ENCODE peak calls at places on chromosome 1, in four cellular contexts. I, C, R and N are unnamed samples.

GRCh38 chr1:55286851-55287602 is 71.9 kb upstream of the USP24 start:
- DNase-seq in R (no peak), I (no peak), C (no peak), N (no peak)

GRCh38 chr1:234300096-234300495 is 73.2 kb upstream of the COA6 start:
- DNase-seq in R (no peak), C (no peak), I (no peak), N (no peak)

GRCh38 chr1:181077576-181078242 is 10.8 kb upstream of the IER5 start:
- DNase-seq in I (no peak), C (no peak), R (no peak), N (no peak)

GRCh38 chr1:179591592-179592580 is at the start of gene TDRD5:
- DNase-seq in I (no peak), R (no peak), C (peak; percentile 41), N (no peak)

GRCh38 chr1:35717911-35718476 is 690 bp downstream of the C1orf216 start:
- DNase-seq in I (no peak), R (peak; percentile 13), C (peak; percentile 76), N (no peak)

GRCh38 chr1:52636701-52637695 is 4.0 kb downstream of the SHISAL2A start:
- DNase-seq in I (no peak), C (no peak), R (no peak), N (no peak)

GRCh38 chr1:9881838-9882249 is 28.2 kb downstream of the CTNNBIP1 start:
- DNase-seq in R (no peak), I (no peak), C (no peak), N (no peak)

GRCh38 chr1:37995773-37996379 is 6.1 kb upstream of the SF3A3 start:
- DNase-seq in R (no peak), C (no peak), I (no peak), N (no peak)

GRCh38 chr1:12173631-12174121 is 6.9 kb downstream of the TNFRSF1B start:
- DNase-seq in I (no peak), R (no peak), C (peak; percentile 61), N (no peak)

GRCh38 chr1:33007190-33008050 is 29.3 kb downstream of the AK2 start:
- DNase-seq in R (peak; percentile 57), I (peak; percentile 61), C (peak; percentile 40), N (peak; percentile 67)

GRCh38 chr1:199508653-199509052 is 518.9 kb upstream of the NR5A2 start:
- DNase-seq in I (no peak), C (no peak), R (no peak), N (no peak)

GRCh38 chr1:74733616-74734484 is 898 bp downstream of the TYW3 start:
- DNase-seq in R (peak; percentile 54), C (peak; percentile 52), I (peak; percentile 77), N (peak; percentile 81)

GRCh38 chr1:2789164-2789985 is 12.1 kb downstream of the TTC34 start:
- DNase-seq in R (no peak), C (no peak), I (no peak), N (no peak)

GRCh38 chr1:58781541-58782307 is 2.1 kb downstream of the JUN start:
- DNase-seq in I (no peak), C (peak; percentile 68), R (no peak), N (no peak)

GRCh38 chr1:22562584-22563551 is at the start of gene EPHA8:
- DNase-seq in C (peak; percentile 72), I (no peak), R (no peak), N (no peak)

GRCh38 chr1:214264196-214264595 is 16.8 kb upstream of the SMYD2 start:
- DNase-seq in C (no peak), R (no peak), I (no peak), N (no peak)

GRCh38 chr1:83766182-83766825 is 232.6 kb downstream of the TTLL7 start:
- DNase-seq in I (no peak), R (no peak), C (no peak), N (no peak)

GRCh38 chr1:215146252-215146975 is 63.9 kb downstream of the KCNK2 start:
- DNase-seq in R (peak; percentile 21), C (no peak), I (peak; percentile 24), N (no peak)

GRCh38 chr1:109917429-109918076 is 6.9 kb downstream of the CSF1 start:
- DNase-seq in R (no peak), C (no peak), I (no peak), N (no peak)

GRCh38 chr1:112093372-112093694 is 103.9 kb upstream of the KCND3 start:
- DNase-seq in C (no peak), I (no peak), R (no peak), N (no peak)

GRCh38 chr1:112092656-112093371 is 103.3 kb upstream of the KCND3 start:
- DNase-seq in R (no peak), I (no peak), C (no peak), N (no peak)
- TF ChIP-seq TCF7L2 in R (no peak), I (no peak), C (no peak), N (no peak)

GRCh38 chr1:81149649-81150335 is 650.9 kb upstream of the ADGRL2 start:
- DNase-seq in R (no peak), C (no peak), I (no peak), N (no peak)
- TF ChIP-seq TCF7L2 in R (no peak), C (no peak), I (no peak), N (no peak)

DNA sequence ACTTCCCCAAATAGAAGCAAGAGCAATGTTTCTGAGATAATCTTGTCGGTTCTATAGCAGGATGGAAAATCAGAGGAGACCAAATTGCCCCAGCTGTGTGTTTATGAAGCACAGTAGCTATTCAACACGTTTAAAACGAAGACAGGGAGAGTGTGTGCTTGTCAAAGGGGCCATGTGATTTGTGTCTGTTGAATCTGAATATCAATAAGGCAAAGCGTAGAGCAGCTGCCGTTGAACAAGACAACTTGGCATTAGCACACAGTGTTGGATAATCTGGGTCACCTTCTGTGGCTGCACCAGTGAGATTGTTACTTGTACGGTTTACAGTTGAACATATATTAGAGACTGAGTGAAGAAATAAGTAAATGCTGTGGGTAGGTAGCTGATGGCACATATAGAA is 1.0 kb downstream of the CRB1 start:
- DNase-seq in R (no peak), C (no peak), I (no peak), N (no peak)
- TF ChIP-seq TCF7L2 in R (no peak), C (no peak), I (no peak), N (no peak)

GRCh38 chr1:207396360-207396759 is 57.8 kb upstream of the CR2 start:
- DNase-seq in C (no peak), R (no peak), I (no peak), N (no peak)

GRCh38 chr1:207402744-207403143 is 51.4 kb upstream of the CR2 start:
- DNase-seq in C (no peak), I (no peak), R (no peak), N (no peak)

GRCh38 chr1:207397525-207397926 is 56.6 kb upstream of the CR2 start:
- DNase-seq in I (no peak), C (no peak), R (no peak), N (no peak)

GRCh38 chr1:207401578-207401977 is 52.5 kb upstream of the CR2 start:
- DNase-seq in C (no peak), I (no peak), R (no peak), N (no peak)

DNA sequence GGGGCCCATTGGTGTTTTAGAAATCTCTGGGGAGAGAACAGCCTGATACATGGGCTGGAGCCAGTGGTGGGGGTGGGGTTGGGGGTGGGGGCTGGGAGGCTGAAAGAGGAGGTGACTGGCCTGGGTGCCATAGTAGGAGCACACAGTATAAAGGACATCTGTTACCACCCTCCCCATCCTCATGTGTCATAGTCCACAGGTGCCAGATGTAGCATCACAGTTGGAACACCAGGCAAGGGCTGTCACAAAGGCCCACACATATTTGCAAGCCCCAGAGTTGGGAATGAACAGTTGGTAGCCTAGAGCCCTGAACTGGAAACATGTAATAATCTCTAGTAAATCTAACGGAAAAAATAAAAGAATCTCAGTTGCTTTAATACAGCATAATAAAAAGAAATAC is 55.1 kb upstream of the CR2 start:
- DNase-seq in C (no peak), I (no peak), R (no peak), N (no peak)
- TF ChIP-seq TCF7L2 in C (no peak), I (no peak), R (no peak), N (no peak)

GRCh38 chr1:229407206-229408026 is 26.5 kb downstream of the ACTA1 start:
- DNase-seq in C (peak; percentile 31), R (no peak), I (no peak), N (no peak)

GRCh38 chr1:229406798-229407197 is 27.1 kb downstream of the ACTA1 start:
- DNase-seq in R (no peak), C (no peak), I (peak; percentile 89), N (no peak)

GRCh38 chr1:229410370-229410691 is 23.6 kb downstream of the ACTA1 start:
- DNase-seq in I (no peak), C (no peak), R (no peak), N (no peak)

GRCh38 chr1:229409616-229410369 is 24.1 kb downstream of the ACTA1 start:
- DNase-seq in R (no peak), I (peak; percentile 63), C (no peak), N (no peak)

GRCh38 chr1:229408458-229409037 is 25.3 kb downstream of the ACTA1 start:
- DNase-seq in C (no peak), I (peak; percentile 55), R (no peak), N (no peak)
- TF ChIP-seq TCF7L2 in C (no peak), I (no peak), R (no peak), N (no peak)

GRCh38 chr1:45009956-45010854 is 919 bp downstream of the HECTD3 start:
- DNase-seq in R (no peak), C (peak; percentile 48), I (no peak), N (no peak)

GRCh38 chr1:45007311-45007710 is 3.8 kb downstream of the HECTD3 start:
- DNase-seq in C (no peak), R (no peak), I (no peak), N (no peak)

GRCh38 chr1:45008076-45008475 is 3.0 kb downstream of the HECTD3 start:
- DNase-seq in R (no peak), I (no peak), C (no peak), N (no peak)

GRCh38 chr1:45009296-45009865 is 1.7 kb downstream of the HECTD3 start:
- DNase-seq in I (no peak), C (no peak), R (no peak), N (no peak)

DNA sequence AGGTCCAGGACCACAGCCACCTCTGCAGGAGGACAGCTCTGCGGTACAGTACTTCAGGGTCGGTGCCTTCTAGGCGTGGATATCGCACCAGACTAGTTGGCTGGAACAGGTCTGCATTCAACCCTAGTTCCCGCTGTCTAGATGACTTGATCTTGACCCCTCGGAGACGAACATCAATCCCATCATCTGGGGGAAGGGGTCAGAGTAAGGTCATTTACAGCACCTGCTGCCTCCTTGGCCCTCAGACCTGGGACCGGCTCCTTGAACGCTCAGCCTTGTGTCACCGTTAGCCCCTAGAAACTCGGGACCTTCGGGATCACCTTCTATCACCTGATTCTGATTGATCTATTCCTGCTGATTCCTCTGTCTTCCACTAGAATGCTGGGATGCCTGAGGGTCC is 2.6 kb downstream of the HECTD3 start:
- DNase-seq in R (no peak), C (no peak), I (no peak), N (no peak)
- TF ChIP-seq TCF7L2 in R (no peak), C (no peak), I (no peak), N (no peak)